ENCODE peak calls at places on chromosomes 5 and 9, in seven cellular contexts. One of them, this sample, is unnamed.

GRCh38 chr5:128304791-128305190 is 221.2 kb downstream of the SLC12A2 start:
- DNase-seq in H9: no peak
- DNase-seq in mesenchymal stem cell: peak
- DNase-seq in H1: no peak
- DNase-seq in mesendoderm: no peak
- DNase-seq in neuronal stem cell: no peak
- DNase-seq in IMR-90: peak
- DNase-seq in this sample: no peak

GRCh38 chr5:179115845-179116524 is 55.8 kb downstream of the ZNF354C start:
- DNase-seq in neuronal stem cell: no peak
- DNase-seq in H9: no peak
- DNase-seq in mesenchymal stem cell: no peak
- DNase-seq in H1: no peak
- DNase-seq in mesendoderm: no peak
- DNase-seq in IMR-90: no peak
- DNase-seq in this sample: no peak

GRCh38 chr9:134778841-134779411 is 101.7 kb upstream of the FCN2 start:
- DNase-seq in IMR-90: peak
- DNase-seq in mesenchymal stem cell: peak
- DNase-seq in mesendoderm: peak
- DNase-seq in neuronal stem cell: peak
- DNase-seq in H1: peak
- DNase-seq in H9: peak
- DNase-seq in this sample: peak

GRCh38 chr5:157671592-157672330 is 428 bp downstream of the C5orf52 start:
- DNase-seq in IMR-90: no peak
- DNase-seq in mesenchymal stem cell: no peak
- DNase-seq in mesendoderm: no peak
- DNase-seq in H9: no peak
- DNase-seq in neuronal stem cell: no peak
- DNase-seq in H1: no peak
- DNase-seq in this sample: peak

GRCh38 chr9:133772581-133772980 is 34.4 kb upstream of the SARDH start:
- DNase-seq in H1: no peak
- DNase-seq in H9: no peak
- DNase-seq in mesendoderm: no peak
- DNase-seq in IMR-90: no peak
- DNase-seq in mesenchymal stem cell: no peak
- DNase-seq in neuronal stem cell: no peak
- DNase-seq in this sample: no peak

GRCh38 chr5:92106808-92107207 is 723.7 kb upstream of the ARRDC3 start:
- DNase-seq in H9: no peak
- DNase-seq in H1: no peak
- DNase-seq in neuronal stem cell: no peak
- DNase-seq in mesendoderm: no peak
- DNase-seq in mesenchymal stem cell: no peak
- DNase-seq in IMR-90: no peak
- DNase-seq in this sample: no peak

GRCh38 chr5:164504141-164504772 is 998.8 kb downstream of the MAT2B start:
- DNase-seq in mesendoderm: peak
- DNase-seq in H1: peak
- DNase-seq in H9: peak
- DNase-seq in IMR-90: peak
- DNase-seq in neuronal stem cell: peak
- DNase-seq in mesenchymal stem cell: peak
- DNase-seq in this sample: peak

GRCh38 chr5:2675548-2675947 is 75.9 kb downstream of the IRX2 start:
- DNase-seq in mesenchymal stem cell: no peak
- DNase-seq in IMR-90: no peak
- DNase-seq in neuronal stem cell: no peak
- DNase-seq in H1: no peak
- DNase-seq in mesendoderm: no peak
- DNase-seq in H9: no peak
- DNase-seq in this sample: no peak

GRCh38 chr5:73966411-73966810 is 340.4 kb downstream of the ARHGEF28 start:
- DNase-seq in mesenchymal stem cell: no peak
- DNase-seq in mesendoderm: no peak
- DNase-seq in neuronal stem cell: no peak
- DNase-seq in H9: no peak
- DNase-seq in H1: no peak
- DNase-seq in IMR-90: no peak
- DNase-seq in this sample: no peak

GRCh38 chr9:136644593-136645342 is 17.9 kb upstream of the EGFL7 start:
- DNase-seq in mesenchymal stem cell: peak
- DNase-seq in H9: peak
- DNase-seq in IMR-90: peak
- DNase-seq in neuronal stem cell: peak
- DNase-seq in H1: peak
- DNase-seq in mesendoderm: peak
- DNase-seq in this sample: peak

GRCh38 chr9:87612536-87612935 is 113.4 kb upstream of the CTSL start:
- DNase-seq in mesendoderm: no peak
- DNase-seq in H9: no peak
- DNase-seq in neuronal stem cell: no peak
- DNase-seq in IMR-90: no peak
- DNase-seq in mesenchymal stem cell: no peak
- DNase-seq in H1: no peak
- DNase-seq in this sample: no peak

GRCh38 chr5:150464554-150465012 is 15.0 kb upstream of the RPS14 start:
- DNase-seq in mesendoderm: peak
- DNase-seq in IMR-90: no peak
- DNase-seq in neuronal stem cell: no peak
- DNase-seq in H1: peak
- DNase-seq in mesenchymal stem cell: no peak
- DNase-seq in H9: no peak
- DNase-seq in this sample: no peak

GRCh38 chr5:16574789-16575785 is 41.7 kb downstream of the RETREG1 start:
- DNase-seq in IMR-90: peak
- DNase-seq in H9: peak
- DNase-seq in H1: no peak
- DNase-seq in mesenchymal stem cell: peak
- DNase-seq in mesendoderm: peak
- DNase-seq in neuronal stem cell: peak
- DNase-seq in this sample: peak

GRCh38 chr5:78829811-78830499 is 155.2 kb downstream of the ARSB start:
- DNase-seq in IMR-90: peak
- DNase-seq in mesendoderm: no peak
- DNase-seq in H9: no peak
- DNase-seq in neuronal stem cell: no peak
- DNase-seq in H1: no peak
- DNase-seq in mesenchymal stem cell: no peak
- DNase-seq in this sample: no peak

GRCh38 chr5:96936431-96937221 is 746 bp downstream of the LNPEP start:
- DNase-seq in neuronal stem cell: peak
- DNase-seq in H9: peak
- DNase-seq in mesendoderm: peak
- DNase-seq in mesenchymal stem cell: peak
- DNase-seq in H1: peak
- DNase-seq in IMR-90: peak
- DNase-seq in this sample: no peak

GRCh38 chr9:74817281-74818181 is 70.2 kb downstream of the TRPM6 start:
- DNase-seq in H9: no peak
- DNase-seq in IMR-90: no peak
- DNase-seq in neuronal stem cell: no peak
- DNase-seq in mesenchymal stem cell: no peak
- DNase-seq in mesendoderm: no peak
- DNase-seq in H1: no peak
- DNase-seq in this sample: no peak

GRCh38 chr5:33842456-33842855 is 49.3 kb downstream of the ADAMTS12 start:
- DNase-seq in H9: no peak
- DNase-seq in mesenchymal stem cell: no peak
- DNase-seq in neuronal stem cell: no peak
- DNase-seq in mesendoderm: no peak
- DNase-seq in H1: no peak
- DNase-seq in IMR-90: no peak
- DNase-seq in this sample: no peak

DNA sequence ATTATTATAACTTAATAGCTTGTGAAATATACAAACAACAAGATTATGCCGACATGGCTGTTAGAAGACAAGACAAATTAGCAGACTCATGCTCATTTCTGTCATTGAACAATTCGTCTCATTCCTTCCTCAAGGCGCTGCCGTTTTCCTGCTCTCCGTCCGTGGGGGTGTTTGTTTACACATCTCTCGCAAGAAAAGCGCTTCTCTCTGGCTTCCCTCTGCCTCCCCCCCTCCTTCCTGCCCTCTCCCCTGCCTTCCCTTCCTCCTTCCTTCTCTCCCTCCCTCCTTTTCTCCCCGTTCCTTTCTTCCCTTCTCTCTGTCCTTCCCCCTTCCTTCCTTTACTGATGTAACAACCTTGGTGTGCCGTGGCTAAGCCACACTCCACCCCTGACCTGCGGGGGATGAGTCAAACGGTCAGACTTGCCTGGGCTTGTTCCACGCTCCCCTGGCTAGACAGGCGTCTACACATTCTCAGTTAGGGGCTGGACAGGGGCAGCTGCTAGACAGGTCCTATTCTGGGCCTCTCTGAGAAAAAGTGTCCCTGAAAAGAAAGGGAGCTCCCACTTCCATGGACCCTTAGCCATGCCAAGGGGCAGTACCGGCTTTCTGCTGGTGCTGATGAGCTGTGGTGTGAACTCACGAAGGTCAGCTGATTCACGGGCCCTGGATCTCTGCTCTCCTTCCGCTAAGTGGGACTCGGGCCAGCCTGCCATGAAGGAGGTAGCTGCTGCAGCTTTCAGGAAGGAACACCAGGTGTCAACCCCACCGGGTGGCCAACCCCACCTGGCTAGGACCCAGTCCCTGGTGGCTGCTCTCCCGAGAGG is 32.0 kb upstream of the SPTLC1 start:
- DNase-seq in mesendoderm: peak
- DNase-seq in mesenchymal stem cell: peak
- DNase-seq in H1: no peak
- DNase-seq in H9: peak
- DNase-seq in IMR-90: peak
- DNase-seq in neuronal stem cell: no peak
- DNase-seq in this sample: peak
- H4K8ac ChIP-seq in mesendoderm: peak
- H4K8ac ChIP-seq in mesenchymal stem cell: peak
- H4K8ac ChIP-seq in H1: peak
- H4K8ac ChIP-seq in H9: no peak
- H4K8ac ChIP-seq in IMR-90: peak
- H4K8ac ChIP-seq in neuronal stem cell: peak
- H4K8ac ChIP-seq in this sample: peak

GRCh38 chr9:123424552-123425225 is 68.7 kb downstream of the CRB2 start:
- DNase-seq in mesenchymal stem cell: no peak
- DNase-seq in H9: no peak
- DNase-seq in H1: no peak
- DNase-seq in IMR-90: no peak
- DNase-seq in neuronal stem cell: no peak
- DNase-seq in mesendoderm: no peak
- DNase-seq in this sample: no peak

GRCh38 chr9:123424131-123424530 is 68.1 kb downstream of the CRB2 start:
- DNase-seq in H9: no peak
- DNase-seq in mesendoderm: no peak
- DNase-seq in neuronal stem cell: no peak
- DNase-seq in H1: no peak
- DNase-seq in mesenchymal stem cell: no peak
- DNase-seq in IMR-90: no peak
- DNase-seq in this sample: no peak

GRCh38 chr9:123426406-123426805 is 70.4 kb downstream of the CRB2 start:
- DNase-seq in IMR-90: no peak
- DNase-seq in H9: peak
- DNase-seq in mesendoderm: no peak
- DNase-seq in mesenchymal stem cell: no peak
- DNase-seq in H1: no peak
- DNase-seq in neuronal stem cell: no peak
- DNase-seq in this sample: no peak

GRCh38 chr9:123425261-123425821 is 69.3 kb downstream of the CRB2 start:
- DNase-seq in mesendoderm: no peak
- DNase-seq in H1: no peak
- DNase-seq in H9: no peak
- DNase-seq in neuronal stem cell: no peak
- DNase-seq in IMR-90: no peak
- DNase-seq in mesenchymal stem cell: no peak
- DNase-seq in this sample: no peak

GRCh38 chr9:123425836-123426365 is 69.9 kb downstream of the CRB2 start:
- DNase-seq in IMR-90: no peak
- DNase-seq in mesendoderm: no peak
- DNase-seq in neuronal stem cell: no peak
- DNase-seq in H1: no peak
- DNase-seq in H9: peak
- DNase-seq in mesenchymal stem cell: no peak
- DNase-seq in this sample: no peak
- H4K8ac ChIP-seq in IMR-90: no peak
- H4K8ac ChIP-seq in mesendoderm: no peak
- H4K8ac ChIP-seq in neuronal stem cell: no peak
- H4K8ac ChIP-seq in H1: no peak
- H4K8ac ChIP-seq in H9: no peak
- H4K8ac ChIP-seq in mesenchymal stem cell: no peak
- H4K8ac ChIP-seq in this sample: no peak

DNA sequence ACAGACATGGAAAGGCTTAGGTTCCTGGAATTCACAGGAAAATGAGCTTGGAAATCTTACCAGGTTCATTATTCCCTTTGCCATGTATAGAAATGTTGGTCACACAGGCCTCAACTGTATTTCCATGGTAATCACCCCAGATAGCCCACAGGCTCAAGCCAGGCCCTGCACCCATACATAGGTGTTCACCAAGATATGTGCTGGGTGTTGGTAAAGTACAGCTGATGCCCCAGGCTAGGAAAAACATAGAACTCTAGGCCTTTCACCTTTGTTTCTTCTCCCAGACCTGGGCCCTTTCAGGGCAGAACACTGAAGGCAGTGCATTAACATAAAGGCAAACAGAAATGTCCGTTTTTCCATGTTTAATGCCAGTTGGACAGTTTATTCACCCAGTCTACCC is 93.6 kb upstream of the SLC30A5 start:
- DNase-seq in H1: no peak
- DNase-seq in mesendoderm: no peak
- DNase-seq in IMR-90: no peak
- DNase-seq in H9: no peak
- DNase-seq in mesenchymal stem cell: no peak
- DNase-seq in neuronal stem cell: no peak
- DNase-seq in this sample: peak
- H4K8ac ChIP-seq in H1: no peak
- H4K8ac ChIP-seq in mesendoderm: no peak
- H4K8ac ChIP-seq in IMR-90: no peak
- H4K8ac ChIP-seq in H9: no peak
- H4K8ac ChIP-seq in mesenchymal stem cell: no peak
- H4K8ac ChIP-seq in neuronal stem cell: no peak
- H4K8ac ChIP-seq in this sample: no peak

DNA sequence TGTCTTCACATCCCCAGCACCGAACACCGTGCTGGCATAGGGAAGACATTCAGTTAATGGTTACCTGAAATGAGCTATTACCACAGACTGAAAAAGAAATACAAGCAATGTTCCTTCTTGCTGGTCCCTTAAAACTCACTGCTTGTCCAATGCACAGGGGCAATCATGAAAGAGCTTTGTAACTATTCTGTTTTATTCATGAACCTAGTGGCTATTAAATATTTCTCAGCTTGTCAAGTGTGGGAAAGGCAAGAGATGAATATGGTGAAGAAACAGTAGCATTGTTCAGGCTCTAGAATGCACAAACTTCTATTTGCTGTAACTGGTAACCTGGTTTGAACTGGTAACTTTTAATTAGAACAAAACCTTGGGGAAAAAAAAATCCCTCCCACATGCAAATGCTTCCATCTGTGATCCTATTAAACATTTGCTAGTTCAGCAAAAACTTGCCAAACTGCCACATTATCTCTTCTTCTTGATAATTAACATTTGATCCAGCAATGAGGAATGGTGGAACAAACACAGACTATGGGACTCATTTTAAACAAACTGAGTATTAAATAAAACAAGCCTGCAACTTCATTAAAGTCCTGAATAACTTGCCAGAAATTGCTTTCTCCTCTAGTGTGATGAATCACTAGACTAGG is 36.2 kb downstream of the YIPF5 start:
- DNase-seq in H1: no peak
- DNase-seq in H9: no peak
- DNase-seq in IMR-90: no peak
- DNase-seq in neuronal stem cell: no peak
- DNase-seq in mesenchymal stem cell: no peak
- DNase-seq in mesendoderm: no peak
- DNase-seq in this sample: no peak
- H4K8ac ChIP-seq in H1: no peak
- H4K8ac ChIP-seq in H9: no peak
- H4K8ac ChIP-seq in IMR-90: no peak
- H4K8ac ChIP-seq in neuronal stem cell: no peak
- H4K8ac ChIP-seq in mesenchymal stem cell: no peak
- H4K8ac ChIP-seq in mesendoderm: no peak
- H4K8ac ChIP-seq in this sample: no peak

This sample was measured in trophoblast cell.